ENCODE peak calls at places on chromosome 14, in five cellular contexts. A is activated T-cell treated with anti-CD3 and anti-CD28 coated beads, Interleukin-2, amount 50 U/mL, for 72 hours; M is H54; U is CD8-positive, alpha-beta memory T cell; K is ACHN. Q is an unnamed sample.

GRCh38 chr14:93957751-93958566 is 18.4 kb downstream of the ASB2 start:
- DNase-seq in K (no peak), M (no peak), A (no peak), U (no peak), Q (no peak)

GRCh38 chr14:91374897-91375747 is 42.5 kb downstream of the CCDC88C start:
- DNase-seq in K (no peak), A (no peak), M (no peak), U (peak; percentile 57), Q (no peak)

GRCh38 chr14:52075371-52075770 is 6.5 kb upstream of the NID2 start:
- DNase-seq in A (no peak), U (no peak), M (no peak), K (no peak), Q (no peak)

GRCh38 chr14:90510208-90510607 is 113.4 kb downstream of the CALM1 start:
- DNase-seq in M (no peak), K (no peak), A (no peak), U (no peak), Q (no peak)

GRCh38 chr14:56686416-56686815 is 106.8 kb downstream of the TMEM260 start:
- DNase-seq in K (no peak), A (no peak), U (no peak), M (no peak), Q (no peak)

GRCh38 chr14:70919774-70920173 is 12.5 kb downstream of the PCNX1 start:
- DNase-seq in U (no peak), M (no peak), K (peak; percentile 24), A (no peak), Q (no peak)

GRCh38 chr14:98366429-98366828 is 905.6 kb downstream of the BCL11B start:
- DNase-seq in M (no peak), U (no peak), A (no peak), K (no peak), Q (no peak)

GRCh38 chr14:72692678-72693077 is 201.2 kb downstream of the DPF3 start:
- DNase-seq in K (no peak), M (no peak), U (no peak), A (no peak), Q (no peak)

GRCh38 chr14:58408681-58409080 is 13.0 kb downstream of the TOMM20L start:
- DNase-seq in A (no peak), M (no peak), K (no peak), U (no peak), Q (peak; percentile 81)

GRCh38 chr14:100654814-100655795 is 67.9 kb upstream of the BEGAIN start:
- DNase-seq in U (peak; percentile 21), M (no peak), A (peak; percentile 64), K (peak; percentile 35), Q (no peak)

GRCh38 chr14:54040851-54041250 is 84.2 kb upstream of the BMP4 start:
- DNase-seq in U (no peak), M (no peak), A (no peak), K (no peak), Q (no peak)

GRCh38 chr14:103257211-103257962 is 76.7 kb upstream of the EIF5 start:
- DNase-seq in A (no peak), U (no peak), K (peak; percentile 77), M (no peak), Q (no peak)

GRCh38 chr14:75044322-75044721 is 6.9 kb downstream of the MLH3 start:
- DNase-seq in K (peak; percentile 50), U (no peak), A (no peak), M (peak; percentile 28), Q (no peak)

GRCh38 chr14:96584199-96584906 is 82.2 kb downstream of the PAPOLA start:
- DNase-seq in M (no peak), K (peak; percentile 64), U (no peak), A (peak; percentile 55), Q (no peak)

GRCh38 chr14:78644824-78645559 is 474.8 kb downstream of the NRXN3 start:
- DNase-seq in M (no peak), A (no peak), U (no peak), K (no peak), Q (no peak)

GRCh38 chr14:69355955-69356321 is 42.2 kb downstream of the ERH start:
- DNase-seq in M (peak; percentile 53), U (no peak), K (peak; percentile 4), A (no peak), Q (no peak)

GRCh38 chr14:53946404-53947400 is 9.9 kb downstream of the BMP4 start:
- DNase-seq in A (no peak), K (no peak), U (no peak), M (no peak), Q (no peak)

GRCh38 chr14:47186491-47186890 is 488.9 kb downstream of the MDGA2 start:
- DNase-seq in U (no peak), K (peak; percentile 62), A (no peak), M (no peak), Q (no peak)

GRCh38 chr14:66369157-66369706 is 116.9 kb upstream of the CCDC196 start:
- DNase-seq in K (no peak), A (no peak), U (no peak), M (no peak), Q (no peak)

GRCh38 chr14:99029916-99030305 is 242.1 kb downstream of the BCL11B start:
- DNase-seq in K (no peak), A (no peak), U (no peak), M (no peak), Q (no peak)

GRCh38 chr14:69711471-69712216 is 55.3 kb upstream of the SRSF5 start:
- DNase-seq in M (no peak), U (no peak), K (no peak), A (no peak), Q (no peak)

GRCh38 chr14:79411403-79412174 is 799.7 kb downstream of the DIO2 start:
- DNase-seq in A (no peak), M (no peak), K (no peak), U (no peak), Q (no peak)

GRCh38 chr14:83300454-83301064 is 1766.9 kb upstream of the SEL1L start:
- DNase-seq in A (no peak), M (no peak), U (no peak), K (peak; percentile 31), Q (peak; percentile 53)

GRCh38 chr14:63012171-63012570 is 33.1 kb downstream of the KCNH5 start:
- DNase-seq in U (no peak), K (no peak), M (no peak), A (no peak), Q (no peak)

GRCh38 chr14:58746261-58746660 is 108.5 kb downstream of the DACT1 start:
- DNase-seq in U (no peak), M (peak; percentile 10), A (no peak), K (peak; percentile 72), Q (no peak)

Q was measured in hippocampal formation.